ENCODE peak calls at places on chromosomes 4 and X, in five cellular contexts. V is GM12864, Z is body of pancreas, L is glomerular endothelial cell, E is DMS53. P is an unnamed sample.

GRCh38 chr4:130722370-130722769 is 1626.4 kb downstream of the C4orf33 start:
- DNase-seq in E (peak; percentile 52), Z (no peak), L (no peak), V (no peak), P (no peak)

GRCh38 chrX:29862126-29862664 is 353.2 kb upstream of the MAGEB2 start:
- DNase-seq in L (no peak), E (no peak), V (no peak), Z (no peak), P (no peak)

GRCh38 chrX:110743679-110744340 is 51.8 kb downstream of the CHRDL1 start:
- DNase-seq in E (no peak), L (no peak), V (peak; percentile 4), Z (no peak), P (no peak)

GRCh38 chr4:70703695-70704332 is 15.5 kb downstream of the UTP3 start:
- DNase-seq in V (no peak), L (no peak), Z (no peak), E (peak; percentile 68), P (no peak)

GRCh38 chr4:8324640-8325239 is 55.2 kb downstream of the HTRA3 start:
- DNase-seq in E (no peak), V (no peak), Z (no peak), L (no peak), P (no peak)

GRCh38 chr4:93157984-93158383 is 670.6 kb upstream of the ATOH1 start:
- DNase-seq in V (no peak), E (peak; percentile 12), L (no peak), Z (no peak), P (no peak)

GRCh38 chr4:101005659-101006058 is 341.7 kb downstream of the PPP3CA start:
- DNase-seq in E (no peak), Z (no peak), V (peak; percentile 16), L (no peak), P (no peak)

GRCh38 chrX:78111140-78111931 is 7.3 kb downstream of the PGK1 start:
- DNase-seq in E (no peak), V (no peak), Z (peak; percentile 31), L (no peak), P (no peak)

GRCh38 chr4:75107703-75108612 is 175.0 kb downstream of the PARM1 start:
- DNase-seq in V (no peak), E (no peak), L (no peak), Z (no peak), P (no peak)

GRCh38 chrX:44431206-44431605 is 87.7 kb upstream of the EFHC2 start:
- DNase-seq in V (no peak), E (peak; percentile 78), L (no peak), Z (no peak), P (no peak)

GRCh38 chr4:124483043-124483906 is 229.3 kb downstream of the ANKRD50 start:
- DNase-seq in L (no peak), V (no peak), Z (no peak), E (peak; percentile 45), P (no peak)

GRCh38 chr4:169314906-169315305 is 44.1 kb upstream of the SH3RF1 start:
- DNase-seq in Z (peak; percentile 92), L (peak; percentile 34), E (peak; percentile 84), V (no peak), P (no peak)

GRCh38 chr4:4418676-4419370 is 31.9 kb downstream of the NSG1 start:
- DNase-seq in E (no peak), L (no peak), V (no peak), Z (no peak), P (no peak)

GRCh38 chr4:186840771-186841301 is 117.2 kb upstream of the FAT1 start:
- DNase-seq in E (no peak), Z (no peak), V (no peak), L (no peak), P (peak; percentile 33)

GRCh38 chr4:174464949-174465348 is 57.3 kb downstream of the HPGD start:
- DNase-seq in L (no peak), Z (no peak), E (no peak), V (no peak), P (no peak)

P was measured in Panc1.